ENCODE peak calls at places on chromosome 17, in six cellular contexts. S is GM23338; I is cardiac fibroblast; J is nephron progenitor cell; W is fibroblast of the aortic adventitia; N is CD4-positive, alpha-beta T cell. Z is an unnamed sample.

GRCh38 chr17:2996938-2997670 is 66.3 kb downstream of the OR1D5 start:
- DNase-seq in J (no peak), S (no peak), I (no peak), N (no peak), W (no peak), Z (no peak)

GRCh38 chr17:50847566-50847965 is 12.2 kb downstream of the WFIKKN2 start:
- DNase-seq in N (no peak), W (no peak), I (no peak), J (no peak), S (no peak), Z (no peak)

GRCh38 chr17:31832748-31833147 is 26.3 kb downstream of the COPRS start:
- DNase-seq in N (no peak), I (no peak), J (no peak), S (no peak), W (no peak), Z (no peak)

GRCh38 chr17:7315570-7316243 is 547 bp upstream of the GPS2 start:
- DNase-seq in W (no peak), S (no peak), J (no peak), N (no peak), I (no peak), Z (no peak)

GRCh38 chr17:61634011-61634539 is 43.1 kb upstream of the NACA2 start:
- DNase-seq in S (no peak), N (no peak), I (no peak), J (no peak), W (no peak), Z (no peak)

GRCh38 chr17:39101139-39101538 is 50.3 kb downstream of the PLXDC1 start:
- DNase-seq in N (no peak), W (no peak), J (no peak), S (no peak), I (no peak), Z (no peak)

GRCh38 chr17:14301761-14302401 is 1.0 kb downstream of the HS3ST3B1 start:
- DNase-seq in S (no peak), I (peak), N (peak), J (no peak), W (peak), Z (no peak)

GRCh38 chr17:30093463-30094147 is 23.0 kb upstream of the NSRP1 start:
- DNase-seq in J (peak), W (peak), S (peak), I (peak), N (peak), Z (peak)

GRCh38 chr17:29181226-29181625 is 1.0 kb upstream of the MYO18A start:
- DNase-seq in S (no peak), N (no peak), W (no peak), I (no peak), J (no peak), Z (no peak)

GRCh38 chr17:72432143-72432604 is 311.4 kb downstream of the SOX9 start:
- DNase-seq in W (no peak), I (no peak), S (no peak), N (no peak), J (no peak), Z (no peak)

GRCh38 chr17:72433797-72434196 is 313.0 kb downstream of the SOX9 start:
- DNase-seq in N (no peak), J (no peak), I (no peak), S (no peak), W (no peak), Z (no peak)

GRCh38 chr17:72432881-72433280 is 312.1 kb downstream of the SOX9 start:
- DNase-seq in I (no peak), J (no peak), S (no peak), W (no peak), N (no peak), Z (no peak)

GRCh38 chr17:72429066-72429638 is 308.3 kb downstream of the SOX9 start:
- DNase-seq in I (no peak), W (no peak), N (no peak), S (no peak), J (no peak), Z (no peak)

DNA sequence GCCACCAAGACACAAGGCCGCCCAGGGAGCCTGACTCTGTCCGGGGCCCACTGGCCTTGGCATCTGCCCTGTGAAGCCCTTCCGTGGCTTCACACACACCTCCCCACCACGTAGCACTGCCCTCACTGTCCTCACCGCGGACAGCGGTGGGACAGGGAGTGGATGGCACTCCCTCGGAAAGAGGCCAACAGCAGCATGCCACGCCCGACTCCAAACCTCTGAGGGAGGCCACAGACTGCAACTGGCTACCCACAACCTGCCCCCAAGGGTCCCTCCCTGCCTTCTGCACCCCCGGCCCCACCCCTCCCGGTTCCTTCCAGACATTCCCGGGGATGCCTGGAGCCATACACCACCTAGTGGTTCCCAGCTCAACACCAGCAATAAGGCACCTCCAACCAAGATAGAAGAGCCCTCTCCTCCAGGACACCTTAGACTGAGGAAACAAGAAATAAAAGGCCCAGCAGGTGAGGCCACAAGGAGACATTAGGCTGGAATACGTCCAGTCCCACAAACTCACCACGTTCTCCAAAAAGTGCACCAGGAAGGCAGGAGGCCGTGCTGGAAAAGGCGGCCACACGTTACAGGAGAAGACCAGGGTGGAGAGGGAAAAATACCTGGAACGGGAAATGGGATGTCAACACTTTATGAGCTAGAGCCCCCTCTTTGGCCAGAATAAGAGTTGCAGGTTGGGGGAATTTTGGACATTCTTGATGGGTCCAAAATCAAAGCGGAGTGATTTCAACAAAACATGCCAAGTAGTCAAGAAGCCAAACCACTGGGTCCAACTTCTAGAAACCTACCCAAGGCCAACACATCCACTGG is 310.0 kb downstream of the SOX9 start:
- DNase-seq in S (peak), W (no peak), I (no peak), J (no peak), N (no peak), Z (no peak)
- TF ChIP-seq CTCF in S (peak), W (peak), I (peak), J (no peak), N (no peak), Z (no peak)

GRCh38 chr17:82416771-82417170 is 1.4 kb upstream of the HEXD start:
- DNase-seq in I (no peak), W (no peak), N (no peak), S (no peak), J (no peak), Z (no peak)
- TF ChIP-seq CTCF in I (peak), W (peak), N (no peak), S (no peak), J (no peak), Z (peak)

DNA sequence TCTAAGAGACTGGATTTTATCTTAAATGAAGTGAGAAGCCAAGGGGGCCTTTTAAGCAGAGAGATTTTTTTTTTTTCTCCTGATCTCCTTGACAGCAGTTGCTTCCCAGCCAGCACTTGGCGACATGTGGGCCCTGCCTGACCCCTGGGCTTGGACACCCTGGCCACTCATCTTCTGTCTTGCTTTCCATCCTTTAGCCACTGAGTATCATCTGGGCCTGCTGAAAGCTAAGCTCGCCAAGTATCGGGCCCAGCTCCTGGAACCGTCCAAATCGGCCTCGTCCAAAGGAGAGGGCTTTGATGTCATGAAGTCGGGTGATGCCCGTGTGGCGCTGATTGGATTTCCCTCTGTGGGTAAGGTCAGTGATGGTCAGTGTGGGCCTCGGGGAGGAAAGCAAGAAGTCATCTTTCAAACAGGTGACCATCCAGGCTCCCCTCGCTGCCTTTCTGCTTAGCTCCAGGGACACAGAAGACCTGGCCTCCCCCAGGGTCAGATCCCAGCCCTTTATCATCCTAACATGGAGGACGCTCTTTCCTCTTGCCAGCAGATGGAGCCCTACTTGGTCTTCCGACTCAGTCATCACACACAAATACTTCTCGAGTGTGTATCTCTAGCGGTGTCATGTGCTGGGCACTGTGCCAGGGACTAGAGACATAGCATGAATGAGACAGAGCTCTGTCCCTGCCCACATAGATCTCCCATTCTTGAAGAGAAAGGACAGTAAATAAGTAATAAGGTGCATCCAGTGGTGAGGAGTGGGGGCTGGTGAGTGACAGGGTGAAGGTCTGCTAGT is 6.1 kb downstream of the DRG2 start:
- DNase-seq in S (peak), I (peak), W (peak), J (no peak), N (no peak), Z (no peak)
- TF ChIP-seq CTCF in S (peak), I (peak), W (peak), J (peak), N (no peak), Z (peak)

GRCh38 chr17:33647976-33648375 is 354.9 kb upstream of the ASIC2 start:
- DNase-seq in I (peak), N (no peak), S (peak), J (peak), W (no peak), Z (peak)
- TF ChIP-seq CTCF in I (peak), N (no peak), S (peak), J (peak), W (no peak), Z (peak)

GRCh38 chr17:59853168-59853918 is 39.4 kb downstream of the TUBD1 start:
- DNase-seq in N (peak), S (peak), J (no peak), I (peak), W (peak), Z (peak)
- TF ChIP-seq CTCF in N (no peak), S (peak), J (no peak), I (peak), W (peak), Z (peak)

GRCh38 chr17:75518983-75519540 is 2.7 kb downstream of the TSEN54 start:
- DNase-seq in S (peak), W (no peak), I (no peak), J (no peak), N (no peak), Z (no peak)
- TF ChIP-seq CTCF in S (peak), W (no peak), I (no peak), J (no peak), N (no peak), Z (no peak)

DNA sequence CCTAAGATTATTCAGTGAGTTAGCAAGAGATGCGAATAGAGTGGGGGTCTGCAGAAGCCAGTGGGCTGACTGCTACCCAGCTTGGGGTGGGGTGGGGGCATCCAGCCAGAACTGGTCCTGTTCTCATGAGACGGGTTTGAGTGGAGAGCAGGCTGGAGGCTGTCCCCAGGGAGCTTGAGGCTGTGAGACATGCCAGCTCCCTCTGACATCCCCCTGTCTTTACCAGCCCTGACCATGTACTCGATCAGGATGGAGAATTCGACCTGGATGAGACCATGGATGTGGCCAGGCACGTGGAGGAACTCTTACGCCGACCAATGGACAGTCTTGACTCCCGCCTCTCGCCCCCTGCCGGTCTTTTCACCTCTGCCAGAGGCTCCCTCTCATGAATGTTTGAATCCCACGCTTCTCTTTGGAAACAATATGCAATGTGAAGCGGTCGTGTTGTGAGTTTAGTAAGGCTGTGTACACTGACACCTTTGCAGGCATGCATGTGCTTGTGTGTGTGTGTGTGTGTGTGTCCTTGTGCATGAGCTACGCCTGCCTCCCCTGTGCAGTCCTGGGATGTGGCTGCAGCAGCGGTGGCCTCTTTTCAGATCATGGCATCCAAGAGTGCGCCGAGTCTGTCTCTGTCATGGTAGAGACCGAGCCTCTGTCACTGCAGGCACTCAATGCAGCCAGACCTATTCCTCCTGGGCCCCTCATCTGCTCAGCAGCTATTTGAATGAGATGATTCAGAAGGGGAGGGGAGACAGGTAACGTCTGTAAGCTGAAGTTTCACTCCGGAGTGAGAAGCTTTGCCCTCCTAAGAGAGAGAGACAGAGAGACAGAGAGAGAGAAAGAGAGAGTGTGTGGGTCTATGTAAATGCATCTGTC is 22.2 kb downstream of the STAT5A start:
- DNase-seq in N (no peak), W (no peak), J (no peak), I (no peak), S (peak), Z (no peak)
- TF ChIP-seq CTCF in N (no peak), W (peak), J (no peak), I (no peak), S (peak), Z (no peak)

Z was measured in neural crest cell.